ENCODE peak calls at places on chromosomes 12 and 14, in eight cellular contexts. One of them, this sample, is unnamed.

GRCh38 chr14:100305446-100306255 is 593 bp downstream of the SLC25A29 start:
- DNase-seq in foreskin fibroblast: peak; percentile 38
- DNase-seq in ovary: peak; percentile 69
- DNase-seq in Panc1: no peak
- DNase-seq in H1: peak; percentile 69
- DNase-seq in gastrocnemius medialis: no peak
- DNase-seq in lung: no peak
- DNase-seq in HFF-Myc: no peak
- DNase-seq in this sample: no peak

GRCh38 chr14:85856430-85856829 is 326.5 kb downstream of the FLRT2 start:
- DNase-seq in foreskin fibroblast: peak; percentile 18
- DNase-seq in ovary: no peak
- DNase-seq in HFF-Myc: no peak
- DNase-seq in Panc1: no peak
- DNase-seq in gastrocnemius medialis: no peak
- DNase-seq in H1: no peak
- DNase-seq in lung: no peak
- DNase-seq in this sample: no peak

GRCh38 chr12:6336079-6336858 is 5.6 kb downstream of the TNFRSF1A start:
- DNase-seq in gastrocnemius medialis: peak; percentile 95
- DNase-seq in lung: peak; percentile 97
- DNase-seq in foreskin fibroblast: peak; percentile 100
- DNase-seq in Panc1: peak; percentile 93
- DNase-seq in HFF-Myc: peak; percentile 99
- DNase-seq in H1: peak; percentile 89
- DNase-seq in ovary: peak; percentile 97
- DNase-seq in this sample: peak; percentile 100

GRCh38 chr12:10276774-10277173 is 30.9 kb upstream of the KLRD1 start:
- DNase-seq in lung: no peak
- DNase-seq in gastrocnemius medialis: no peak
- DNase-seq in Panc1: no peak
- DNase-seq in foreskin fibroblast: no peak
- DNase-seq in H1: no peak
- DNase-seq in HFF-Myc: no peak
- DNase-seq in ovary: no peak
- DNase-seq in this sample: no peak

GRCh38 chr12:61018571-61018970 is 1241.6 kb upstream of the USP15 start:
- DNase-seq in ovary: no peak
- DNase-seq in gastrocnemius medialis: no peak
- DNase-seq in Panc1: no peak
- DNase-seq in lung: no peak
- DNase-seq in foreskin fibroblast: no peak
- DNase-seq in H1: no peak
- DNase-seq in HFF-Myc: no peak
- DNase-seq in this sample: no peak

GRCh38 chr12:27319394-27319793 is 13.2 kb upstream of the BMAL2 start:
- DNase-seq in foreskin fibroblast: peak; percentile 73
- DNase-seq in HFF-Myc: no peak
- DNase-seq in H1: no peak
- DNase-seq in gastrocnemius medialis: no peak
- DNase-seq in ovary: no peak
- DNase-seq in lung: no peak
- DNase-seq in Panc1: no peak
- DNase-seq in this sample: no peak

GRCh38 chr12:48037267-48037915 is 33.1 kb upstream of the COL2A1 start:
- DNase-seq in foreskin fibroblast: peak; percentile 27
- DNase-seq in H1: peak; percentile 84
- DNase-seq in Panc1: no peak
- DNase-seq in gastrocnemius medialis: no peak
- DNase-seq in HFF-Myc: peak; percentile 12
- DNase-seq in lung: no peak
- DNase-seq in ovary: no peak
- DNase-seq in this sample: no peak

GRCh38 chr14:44662250-44662891 is 155.3 kb upstream of the FSCB start:
- DNase-seq in gastrocnemius medialis: no peak
- DNase-seq in H1: no peak
- DNase-seq in lung: no peak
- DNase-seq in ovary: no peak
- DNase-seq in Panc1: no peak
- DNase-seq in HFF-Myc: no peak
- DNase-seq in foreskin fibroblast: no peak
- DNase-seq in this sample: no peak

GRCh38 chr12:116885496-116885895 is 4.3 kb upstream of the HRK start:
- DNase-seq in gastrocnemius medialis: no peak
- DNase-seq in ovary: no peak
- DNase-seq in HFF-Myc: no peak
- DNase-seq in Panc1: no peak
- DNase-seq in lung: no peak
- DNase-seq in H1: no peak
- DNase-seq in foreskin fibroblast: no peak
- DNase-seq in this sample: no peak

GRCh38 chr14:97024300-97024699 is 227.1 kb downstream of the VRK1 start:
- DNase-seq in Panc1: no peak
- DNase-seq in ovary: no peak
- DNase-seq in lung: no peak
- DNase-seq in gastrocnemius medialis: no peak
- DNase-seq in foreskin fibroblast: no peak
- DNase-seq in HFF-Myc: no peak
- DNase-seq in H1: no peak
- DNase-seq in this sample: no peak

GRCh38 chr14:39219075-39219499 is 14.6 kb upstream of the MIA2 start:
- DNase-seq in lung: no peak
- DNase-seq in foreskin fibroblast: peak; percentile 34
- DNase-seq in ovary: no peak
- DNase-seq in H1: no peak
- DNase-seq in Panc1: no peak
- DNase-seq in HFF-Myc: peak; percentile 41
- DNase-seq in gastrocnemius medialis: no peak
- DNase-seq in this sample: no peak

GRCh38 chr12:107238276-107238675 is 144.9 kb upstream of the CRY1 start:
- DNase-seq in H1: no peak
- DNase-seq in lung: no peak
- DNase-seq in foreskin fibroblast: peak; percentile 28
- DNase-seq in gastrocnemius medialis: no peak
- DNase-seq in ovary: no peak
- DNase-seq in HFF-Myc: no peak
- DNase-seq in Panc1: no peak
- DNase-seq in this sample: no peak

GRCh38 chr12:95943231-95943842 is at the start of gene AMDHD1:
- DNase-seq in H1: peak; percentile 77
- DNase-seq in gastrocnemius medialis: no peak
- DNase-seq in Panc1: no peak
- DNase-seq in lung: peak; percentile 41
- DNase-seq in HFF-Myc: no peak
- DNase-seq in foreskin fibroblast: peak; percentile 80
- DNase-seq in ovary: no peak
- DNase-seq in this sample: no peak

GRCh38 chr14:50862171-50862570 is 9.7 kb upstream of the ABHD12B start:
- DNase-seq in lung: no peak
- DNase-seq in gastrocnemius medialis: no peak
- DNase-seq in Panc1: no peak
- DNase-seq in ovary: no peak
- DNase-seq in H1: no peak
- DNase-seq in foreskin fibroblast: peak; percentile 48
- DNase-seq in HFF-Myc: no peak
- DNase-seq in this sample: no peak

GRCh38 chr14:51789631-51790030 is 70.8 kb upstream of the GNG2 start:
- DNase-seq in foreskin fibroblast: no peak
- DNase-seq in gastrocnemius medialis: no peak
- DNase-seq in Panc1: no peak
- DNase-seq in ovary: no peak
- DNase-seq in H1: no peak
- DNase-seq in HFF-Myc: no peak
- DNase-seq in lung: no peak
- DNase-seq in this sample: no peak

GRCh38 chr12:607541-608001 is 55.7 kb downstream of the NINJ2 start:
- DNase-seq in foreskin fibroblast: no peak
- DNase-seq in H1: no peak
- DNase-seq in lung: peak; percentile 69
- DNase-seq in gastrocnemius medialis: no peak
- DNase-seq in HFF-Myc: no peak
- DNase-seq in Panc1: no peak
- DNase-seq in ovary: peak; percentile 42
- DNase-seq in this sample: no peak

GRCh38 chr12:108235231-108235959 is 103.7 kb downstream of the CMKLR1 start:
- DNase-seq in Panc1: no peak
- DNase-seq in gastrocnemius medialis: no peak
- DNase-seq in ovary: no peak
- DNase-seq in foreskin fibroblast: no peak
- DNase-seq in lung: no peak
- DNase-seq in HFF-Myc: no peak
- DNase-seq in H1: no peak
- DNase-seq in this sample: no peak

GRCh38 chr12:101055940-101056339 is 154.1 kb downstream of the SLC5A8 start:
- DNase-seq in Panc1: no peak
- DNase-seq in lung: no peak
- DNase-seq in HFF-Myc: no peak
- DNase-seq in gastrocnemius medialis: no peak
- DNase-seq in ovary: no peak
- DNase-seq in H1: no peak
- DNase-seq in foreskin fibroblast: no peak
- DNase-seq in this sample: no peak

GRCh38 chr12:57476162-57476992 is 3.3 kb downstream of the ARHGAP9 start:
- DNase-seq in foreskin fibroblast: no peak
- DNase-seq in Panc1: no peak
- DNase-seq in HFF-Myc: no peak
- DNase-seq in H1: peak; percentile 79
- DNase-seq in gastrocnemius medialis: no peak
- DNase-seq in lung: no peak
- DNase-seq in ovary: no peak
- DNase-seq in this sample: no peak

GRCh38 chr12:89862511-89863331 is 154.1 kb upstream of the ATP2B1 start:
- DNase-seq in gastrocnemius medialis: no peak
- DNase-seq in Panc1: no peak
- DNase-seq in ovary: no peak
- DNase-seq in HFF-Myc: no peak
- DNase-seq in foreskin fibroblast: peak; percentile 41
- DNase-seq in lung: peak; percentile 36
- DNase-seq in H1: no peak
- DNase-seq in this sample: no peak

GRCh38 chr12:22126758-22127157 is 80.7 kb downstream of the CMAS start:
- DNase-seq in lung: no peak
- DNase-seq in Panc1: no peak
- DNase-seq in HFF-Myc: no peak
- DNase-seq in ovary: no peak
- DNase-seq in H1: no peak
- DNase-seq in gastrocnemius medialis: no peak
- DNase-seq in foreskin fibroblast: no peak
- DNase-seq in this sample: no peak

GRCh38 chr12:22124987-22125386 is 79.0 kb downstream of the CMAS start:
- DNase-seq in lung: no peak
- DNase-seq in HFF-Myc: no peak
- DNase-seq in ovary: no peak
- DNase-seq in Panc1: no peak
- DNase-seq in foreskin fibroblast: no peak
- DNase-seq in H1: no peak
- DNase-seq in gastrocnemius medialis: no peak
- DNase-seq in this sample: no peak

GRCh38 chr12:22130671-22131070 is 84.7 kb downstream of the CMAS start:
- DNase-seq in lung: no peak
- DNase-seq in H1: no peak
- DNase-seq in gastrocnemius medialis: no peak
- DNase-seq in Panc1: no peak
- DNase-seq in foreskin fibroblast: no peak
- DNase-seq in HFF-Myc: no peak
- DNase-seq in ovary: no peak
- DNase-seq in this sample: no peak
- TF ChIP-seq CTCF in lung: no peak
- TF ChIP-seq CTCF in H1: no peak
- TF ChIP-seq CTCF in gastrocnemius medialis: no peak
- TF ChIP-seq CTCF in Panc1: no peak
- TF ChIP-seq CTCF in foreskin fibroblast: no peak
- TF ChIP-seq CTCF in HFF-Myc: no peak
- TF ChIP-seq CTCF in ovary: no peak
- TF ChIP-seq CTCF in this sample: no peak

GRCh38 chr14:54366726-54367707 is 29.8 kb upstream of the CDKN3 start:
- DNase-seq in foreskin fibroblast: peak; percentile 84
- DNase-seq in Panc1: peak; percentile 17
- DNase-seq in HFF-Myc: no peak
- DNase-seq in H1: peak; percentile 51
- DNase-seq in ovary: no peak
- DNase-seq in gastrocnemius medialis: no peak
- DNase-seq in lung: no peak
- DNase-seq in this sample: no peak
- TF ChIP-seq CTCF in foreskin fibroblast: peak; percentile 81
- TF ChIP-seq CTCF in Panc1: peak; percentile 78
- TF ChIP-seq CTCF in HFF-Myc: peak; percentile 78
- TF ChIP-seq CTCF in H1: peak; percentile 71
- TF ChIP-seq CTCF in ovary: no peak
- TF ChIP-seq CTCF in gastrocnemius medialis: peak; percentile 4
- TF ChIP-seq CTCF in lung: peak; percentile 44
- TF ChIP-seq CTCF in this sample: peak; percentile 71

DNA sequence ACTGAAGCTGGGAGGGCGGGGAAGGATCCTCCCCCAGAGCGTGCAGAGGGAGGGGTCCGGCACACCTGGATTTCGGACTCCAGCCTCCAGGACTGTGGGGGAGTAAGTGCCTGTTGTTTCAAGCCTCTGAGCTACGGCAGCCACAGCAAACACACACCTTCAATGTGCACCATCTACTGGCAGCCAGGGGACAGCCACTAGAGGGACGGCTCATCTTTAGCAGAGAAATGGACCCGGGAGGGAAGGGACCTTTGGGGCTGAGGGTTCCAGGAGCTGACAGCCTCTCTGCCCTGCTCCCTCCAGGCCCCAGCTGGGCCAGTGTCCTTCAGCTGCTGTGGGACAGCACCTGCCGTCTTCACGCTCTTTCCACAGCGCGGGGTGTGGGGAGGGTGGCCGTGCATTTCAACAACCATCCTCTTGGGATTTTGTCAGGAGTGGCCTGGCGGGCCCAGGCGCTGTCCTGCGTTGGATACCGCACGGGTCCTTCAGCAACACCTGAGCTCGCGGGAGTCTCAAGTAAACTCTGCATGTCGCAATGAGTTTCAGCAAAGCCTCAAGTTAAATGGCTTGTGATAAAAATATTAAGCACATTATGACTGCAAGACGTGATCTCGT is 209.2 kb upstream of the C14orf180 start:
- DNase-seq in ovary: peak; percentile 32
- DNase-seq in lung: no peak
- DNase-seq in gastrocnemius medialis: no peak
- DNase-seq in Panc1: no peak
- DNase-seq in H1: peak; percentile 63
- DNase-seq in foreskin fibroblast: no peak
- DNase-seq in HFF-Myc: no peak
- DNase-seq in this sample: no peak
- TF ChIP-seq CTCF in ovary: no peak
- TF ChIP-seq CTCF in lung: no peak
- TF ChIP-seq CTCF in gastrocnemius medialis: peak; percentile 22
- TF ChIP-seq CTCF in Panc1: peak; percentile 73
- TF ChIP-seq CTCF in H1: no peak
- TF ChIP-seq CTCF in foreskin fibroblast: no peak
- TF ChIP-seq CTCF in HFF-Myc: no peak
- TF ChIP-seq CTCF in this sample: no peak

DNA sequence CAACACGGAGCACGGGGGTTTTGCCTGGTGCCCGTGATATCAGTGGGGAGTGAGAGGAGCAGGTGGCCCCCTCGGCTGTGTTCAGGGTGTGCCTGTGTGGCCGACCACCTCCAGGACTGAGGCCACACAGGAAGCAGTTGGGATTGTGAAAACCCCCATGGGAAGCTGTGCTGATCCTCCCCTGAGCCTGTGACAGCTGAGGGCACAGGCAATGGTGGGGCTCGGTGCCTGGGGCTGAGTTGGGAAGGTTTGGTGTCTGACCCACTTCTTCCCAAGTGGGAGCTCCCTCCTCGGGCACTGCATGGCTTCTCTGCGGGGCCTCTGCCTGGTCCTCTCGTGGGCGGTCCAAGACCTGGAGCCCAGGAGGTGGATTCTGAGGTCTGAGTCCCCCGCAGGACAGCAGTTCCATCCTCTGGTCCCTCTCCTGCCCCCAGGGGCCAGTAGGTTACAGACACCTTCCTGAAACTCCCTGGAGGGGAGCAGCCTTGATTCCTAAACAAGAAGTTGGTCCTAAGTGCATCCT is 17.9 kb downstream of the PACS2 start:
- DNase-seq in lung: no peak
- DNase-seq in ovary: no peak
- DNase-seq in H1: no peak
- DNase-seq in HFF-Myc: no peak
- DNase-seq in foreskin fibroblast: no peak
- DNase-seq in gastrocnemius medialis: no peak
- DNase-seq in Panc1: no peak
- DNase-seq in this sample: no peak
- TF ChIP-seq CTCF in lung: no peak
- TF ChIP-seq CTCF in ovary: no peak
- TF ChIP-seq CTCF in H1: no peak
- TF ChIP-seq CTCF in HFF-Myc: no peak
- TF ChIP-seq CTCF in foreskin fibroblast: no peak
- TF ChIP-seq CTCF in gastrocnemius medialis: no peak
- TF ChIP-seq CTCF in Panc1: no peak
- TF ChIP-seq CTCF in this sample: no peak